ENCODE peak calls at places on chromosomes 16 and 17, in four cellular contexts. T, B, Z and W are unnamed samples.

GRCh38 chr17:66549731-66550207 is 247.4 kb downstream of the PRKCA start:
- DNase-seq in T (no peak), B (no peak), Z (no peak), W (peak)

GRCh38 chr17:74868251-74868907 is 4.4 kb downstream of the FDXR start:
- DNase-seq in T (no peak), B (no peak), Z (no peak), W (no peak)

GRCh38 chr17:72618018-72618509 is 474.4 kb downstream of the SLC39A11 start:
- DNase-seq in T (peak), B (no peak), Z (no peak), W (no peak)

GRCh38 chr17:76198702-76199101 is 41.6 kb downstream of the RNF157 start:
- DNase-seq in T (no peak), B (no peak), Z (no peak), W (no peak)

GRCh38 chr16:50956637-50957036 is 194.4 kb downstream of the SALL1 start:
- DNase-seq in T (no peak), B (no peak), Z (no peak), W (no peak)

GRCh38 chr17:72407336-72408121 is 286.7 kb downstream of the SOX9 start:
- DNase-seq in T (no peak), B (peak), Z (no peak), W (peak)

GRCh38 chr16:84199861-84200260 is 8.9 kb downstream of the ADAD2 start:
- DNase-seq in T (no peak), B (no peak), Z (no peak), W (no peak)

GRCh38 chr17:16910341-16910740 is 61.6 kb downstream of the TNFRSF13B start:
- DNase-seq in T (no peak), B (no peak), Z (no peak), W (no peak)

GRCh38 chr16:1021553-1022160 is 40.1 kb downstream of the SOX8 start:
- DNase-seq in T (no peak), B (no peak), Z (no peak), W (no peak)

GRCh38 chr17:1012823-1013728 is 16.1 kb downstream of the TIMM22 start:
- DNase-seq in T (no peak), B (no peak), Z (no peak), W (no peak)

GRCh38 chr17:3552916-3553315 is 4.7 kb downstream of the TRPV3 start:
- DNase-seq in T (no peak), B (no peak), Z (no peak), W (no peak)

GRCh38 chr17:55411463-55411855 is 10.2 kb downstream of the MMD start:
- DNase-seq in T (no peak), B (no peak), Z (no peak), W (no peak)

GRCh38 chr17:71764507-71764906 is 356.3 kb upstream of the SOX9 start:
- DNase-seq in T (no peak), B (peak), Z (no peak), W (no peak)

GRCh38 chr16:73289232-73289631 is 241.3 kb upstream of the ZFHX3 start:
- DNase-seq in T (no peak), B (no peak), Z (no peak), W (no peak)

GRCh38 chr16:19218581-19218980 is 50.5 kb downstream of the SYT17 start:
- DNase-seq in T (no peak), B (no peak), Z (no peak), W (no peak)

GRCh38 chr16:49830873-49831272 is 25.0 kb downstream of the ZNF423 start:
- DNase-seq in T (no peak), B (no peak), Z (no peak), W (no peak)

GRCh38 chr16:728131-728889 is 1.4 kb downstream of the HAGHL start:
- DNase-seq in T (peak), B (no peak), Z (peak), W (peak)

GRCh38 chr16:28899882-28900600 is 21.8 kb downstream of the ATP2A1 start:
- DNase-seq in T (no peak), B (no peak), Z (no peak), W (no peak)

GRCh38 chr17:48564200-48565023 is 13.7 kb downstream of the HOXB4 start:
- DNase-seq in T (no peak), B (no peak), Z (no peak), W (no peak)

GRCh38 chr16:67923414-67924127 is 8.1 kb downstream of the CTRL start:
- DNase-seq in T (no peak), B (no peak), Z (no peak), W (no peak)

GRCh38 chr17:80432350-80432955 is 17.5 kb downstream of the ENDOV start:
- DNase-seq in T (no peak), B (no peak), Z (no peak), W (no peak)

GRCh38 chr16:82187829-82188228 is 17.8 kb upstream of the MPHOSPH6 start:
- DNase-seq in T (no peak), B (no peak), Z (no peak), W (no peak)

GRCh38 chr16:28986492-28986891 is 1.6 kb downstream of the LAT start:
- DNase-seq in T (no peak), B (no peak), Z (no peak), W (no peak)

GRCh38 chr16:89472711-89473075 is 17.7 kb downstream of the ANKRD11 start:
- DNase-seq in T (peak), B (no peak), Z (no peak), W (no peak)

GRCh38 chr17:16593356-16594102 is 24.5 kb upstream of the ZNF287 start:
- DNase-seq in T (no peak), B (no peak), Z (no peak), W (no peak)

GRCh38 chr17:77403854-77404253 is 263.1 kb downstream of the SEC14L1 start:
- DNase-seq in T (no peak), B (no peak), Z (no peak), W (no peak)

GRCh38 chr17:82838386-82839063 is 1.3 kb downstream of the ZNF750 start:
- DNase-seq in T (no peak), B (no peak), Z (no peak), W (no peak)

GRCh38 chr17:36089888-36090836 is at the start of gene CCL3:
- DNase-seq in T (peak), B (peak), Z (peak), W (no peak)

GRCh38 chr17:65123757-65124675 is 13.2 kb upstream of the RGS9 start:
- DNase-seq in T (no peak), B (no peak), Z (no peak), W (no peak)

GRCh38 chr17:41773731-41774193 is 12.7 kb downstream of the JUP start:
- DNase-seq in T (no peak), B (peak), Z (no peak), W (no peak)

GRCh38 chr16:75481475-75481874 is 13.8 kb downstream of the CHST6 start:
- DNase-seq in T (no peak), B (no peak), Z (no peak), W (no peak)

GRCh38 chr16:88634141-88634993 is 4.0 kb upstream of the IL17C start:
- DNase-seq in T (peak), B (peak), Z (peak), W (peak)

GRCh38 chr16:383326-384020 is 1.7 kb upstream of the PGAP6 start:
- DNase-seq in T (peak), B (no peak), Z (no peak), W (no peak)

GRCh38 chr17:31320791-31321190 is 631 bp downstream of the EVI2A start:
- DNase-seq in T (no peak), B (no peak), Z (no peak), W (no peak)

GRCh38 chr16:70412385-70412784 is 26.5 kb downstream of the ST3GAL2 start:
- DNase-seq in T (no peak), B (no peak), Z (no peak), W (no peak)